ENCODE peak calls at places on chromosomes 13 and 19, in eight cellular contexts. O is D341Med, S is heart left ventricle, J is NB4, M is ELR, G is suprapubic skin, Q is foreskin fibroblast, W is kidney glomerular epithelial cell. B is an unnamed sample.
A peak's percentile ranks its signal among the peaks of the same experiment; 100 is the strongest.

GRCh38 chr13:39451301-39451700 is 151.7 kb downstream of the LHFPL6 start:
- DNase-seq in G (no peak), S (no peak), M (no peak), W (peak; percentile 1), Q (no peak), J (peak; percentile 85), O (no peak), B (peak; percentile 74)

GRCh38 chr19:32976223-32976805 is 4.3 kb downstream of the FAAP24 start:
- DNase-seq in G (no peak), M (peak; percentile 71), W (peak; percentile 39), J (peak; percentile 70), S (peak; percentile 81), O (peak; percentile 76), Q (peak; percentile 42), B (peak; percentile 64)

GRCh38 chr19:35349614-35350521 is 2.2 kb downstream of the FFAR1 start:
- DNase-seq in O (no peak), S (peak; percentile 45), J (no peak), W (no peak), M (no peak), G (peak; percentile 40), Q (no peak), B (no peak)

GRCh38 chr19:16581145-16581970 is 9.1 kb upstream of the SLC35E1 start:
- DNase-seq in G (no peak), O (no peak), W (no peak), S (peak; percentile 46), J (no peak), M (no peak), Q (no peak), B (no peak)

GRCh38 chr13:112729408-112729807 is 39.6 kb downstream of the ATP11A start:
- DNase-seq in Q (no peak), O (no peak), S (peak; percentile 77), W (no peak), M (no peak), G (peak; percentile 46), J (no peak), B (no peak)

GRCh38 chr13:31089649-31090048 is 72.1 kb downstream of the HSPH1 start:
- DNase-seq in G (no peak), O (no peak), W (no peak), J (no peak), M (no peak), Q (no peak), S (no peak), B (no peak)

GRCh38 chr19:15466851-15467733 is 2.7 kb upstream of the RASAL3 start:
- DNase-seq in G (no peak), W (no peak), O (no peak), J (peak; percentile 83), S (no peak), M (peak; percentile 71), Q (peak; percentile 25), B (peak; percentile 52)

GRCh38 chr19:33214621-33215020 is 11.0 kb downstream of the SLC7A10 start:
- DNase-seq in O (peak; percentile 66), M (peak; percentile 32), G (no peak), W (no peak), Q (no peak), S (peak; percentile 21), J (peak; percentile 64), B (peak; percentile 77)

GRCh38 chr19:46821512-46822359 is 28.9 kb downstream of the AP2S1 start:
- DNase-seq in J (peak; percentile 45), S (peak; percentile 73), Q (no peak), W (no peak), O (peak; percentile 14), M (no peak), G (no peak), B (peak; percentile 83)

GRCh38 chr19:3310280-3310679 is 56.1 kb upstream of the NFIC start:
- DNase-seq in W (no peak), G (no peak), Q (no peak), O (no peak), M (no peak), J (no peak), S (no peak), B (no peak)

GRCh38 chr13:50744261-50744660 is 99.2 kb downstream of the DLEU7 start:
- DNase-seq in S (no peak), W (no peak), O (no peak), J (no peak), M (no peak), Q (no peak), G (no peak), B (no peak)

GRCh38 chr19:10113592-10113963 is 2.1 kb downstream of the P2RY11 start:
- DNase-seq in W (no peak), Q (no peak), O (peak; percentile 44), G (no peak), S (no peak), M (no peak), J (no peak), B (no peak)

GRCh38 chr19:8611890-8612806 is 1.6 kb upstream of the ADAMTS10 start:
- DNase-seq in W (no peak), Q (peak; percentile 33), S (peak; percentile 89), O (no peak), J (peak; percentile 74), M (peak; percentile 34), G (peak; percentile 86), B (no peak)

GRCh38 chr13:110263906-110264305 is 43.1 kb downstream of the COL4A1 start:
- DNase-seq in Q (no peak), O (no peak), J (no peak), W (peak; percentile 61), S (no peak), G (no peak), M (no peak), B (no peak)

GRCh38 chr13:32734511-32734910 is 148.3 kb downstream of the PDS5B start:
- DNase-seq in O (no peak), G (no peak), Q (peak; percentile 78), M (peak; percentile 91), S (no peak), W (peak; percentile 19), J (peak; percentile 30), B (no peak)

GRCh38 chr19:39154626-39155100 is 29.1 kb downstream of the PAK4 start:
- DNase-seq in W (no peak), Q (no peak), G (no peak), M (no peak), S (no peak), J (no peak), O (no peak), B (no peak)

GRCh38 chr13:48600374-48601364 is 53.1 kb upstream of the CYSLTR2 start:
- DNase-seq in J (no peak), W (peak; percentile 95), S (no peak), O (no peak), M (peak; percentile 15), Q (no peak), G (no peak), B (no peak)

GRCh38 chr19:53196777-53197396 is 3.7 kb upstream of the ZNF665 start:
- DNase-seq in J (peak; percentile 91), M (peak; percentile 89), G (peak; percentile 99), O (peak; percentile 100), S (peak; percentile 99), Q (peak; percentile 87), W (peak; percentile 24), B (peak; percentile 78)

GRCh38 chr19:44648536-44649370 is 5.0 kb downstream of the PVR start:
- DNase-seq in J (no peak), Q (peak; percentile 16), S (no peak), M (peak; percentile 33), W (peak; percentile 33), G (no peak), O (no peak), B (peak; percentile 12)

GRCh38 chr13:111652676-111653075 is 332.2 kb downstream of the TEX29 start:
- DNase-seq in W (no peak), O (no peak), J (no peak), M (no peak), G (no peak), Q (no peak), S (no peak), B (no peak)

GRCh38 chr19:30063184-30064020 is 121.4 kb downstream of the URI1 start:
- DNase-seq in W (no peak), M (no peak), J (no peak), S (no peak), Q (no peak), O (peak; percentile 29), G (no peak), B (no peak)

GRCh38 chr19:15404780-15405211 is 14.0 kb downstream of the AKAP8L start:
- DNase-seq in Q (no peak), M (no peak), G (no peak), S (no peak), J (no peak), W (peak; percentile 80), O (no peak), B (no peak)

GRCh38 chr13:52862358-52863206 is 14.1 kb upstream of the PCDH8 start:
- DNase-seq in O (no peak), Q (no peak), G (no peak), J (peak; percentile 35), S (no peak), W (peak; percentile 2), M (no peak), B (no peak)

GRCh38 chr19:15015946-15016542 is 33.2 kb upstream of the CASP14 start:
- DNase-seq in J (peak; percentile 41), G (no peak), S (no peak), W (no peak), O (no peak), Q (no peak), M (peak; percentile 30), B (no peak)

GRCh38 chr13:34926513-34926912 is 15.6 kb upstream of the NBEA start:
- DNase-seq in Q (peak; percentile 30), O (no peak), G (no peak), W (peak; percentile 50), J (peak; percentile 27), M (peak; percentile 53), S (no peak), B (no peak)

GRCh38 chr19:43940719-43941118 is 5.6 kb upstream of the ZNF45 start:
- DNase-seq in Q (no peak), O (no peak), G (no peak), S (no peak), W (no peak), J (no peak), M (no peak), B (no peak)

GRCh38 chr13:99380402-99380801 is 73.2 kb upstream of the GPR183 start:
- DNase-seq in O (no peak), M (no peak), W (no peak), G (no peak), S (no peak), Q (no peak), J (no peak), B (no peak)

GRCh38 chr19:47663435-47663910 is 49.7 kb upstream of the EHD2 start:
- DNase-seq in J (peak; percentile 65), W (peak; percentile 39), S (no peak), G (no peak), M (peak; percentile 85), O (no peak), Q (peak; percentile 78), B (no peak)